ENCODE peak calls at places on chromosomes 11 and 22, in seven cellular contexts. C is HEK293T, O is AG20443, H is B cell, L is GM19239, G is cardiac muscle cell, M is kidney. X is an unnamed sample.

GRCh38 chr11:64802370-64803162 is 448 bp downstream of the MAP4K2 start:
- DNase-seq in C (peak; percentile 37), O (no peak), H (no peak), L (peak; percentile 65), G (no peak), M (peak; percentile 89), X (peak; percentile 87)

GRCh38 chr11:7571640-7572000 is 57.8 kb downstream of the PPFIBP2 start:
- DNase-seq in C (peak; percentile 74), O (peak; percentile 83), H (no peak), L (no peak), G (peak; percentile 78), M (peak; percentile 78), X (no peak)

GRCh38 chr22:30863161-30863833 is 105.3 kb downstream of the MORC2 start:
- DNase-seq in C (peak; percentile 5), O (peak; percentile 14), H (peak; percentile 10), L (no peak), G (peak; percentile 7), M (no peak), X (peak; percentile 66)

GRCh38 chr11:104973616-104974015 is 5.2 kb upstream of the CASP4 start:
- DNase-seq in C (no peak), O (no peak), H (no peak), L (no peak), G (no peak), M (no peak), X (no peak)

GRCh38 chr11:62953811-62954210 is 31.0 kb downstream of the SLC22A6 start:
- DNase-seq in C (no peak), O (no peak), H (no peak), L (no peak), G (peak; percentile 60), M (no peak), X (no peak)

GRCh38 chr11:44883277-44883676 is 67.4 kb downstream of the TP53I11 start:
- DNase-seq in C (no peak), O (no peak), H (no peak), L (no peak), G (no peak), M (no peak), X (no peak)

GRCh38 chr22:23156286-23156685 is 11.0 kb downstream of the RAB36 start:
- DNase-seq in C (no peak), O (no peak), H (no peak), L (no peak), G (no peak), M (no peak), X (peak; percentile 67)

GRCh38 chr11:11265994-11266606 is 87.0 kb downstream of the CSNK2A3 start:
- DNase-seq in C (peak; percentile 78), O (peak; percentile 79), H (peak; percentile 58), L (peak; percentile 61), G (peak; percentile 26), M (no peak), X (peak; percentile 88)

GRCh38 chr11:127733552-127733951 is 733.0 kb upstream of the KIRREL3 start:
- DNase-seq in C (no peak), O (no peak), H (no peak), L (no peak), G (no peak), M (no peak), X (no peak)

GRCh38 chr11:134759314-134759713 is 347.3 kb upstream of the B3GAT1 start:
- DNase-seq in C (no peak), O (no peak), H (no peak), L (no peak), G (no peak), M (no peak), X (peak; percentile 66)

GRCh38 chr22:50587407-50587806 is 4.8 kb upstream of the CHKB start:
- DNase-seq in C (no peak), O (no peak), H (no peak), L (no peak), G (no peak), M (no peak), X (peak; percentile 1)

GRCh38 chr11:36377759-36378553 is 81.9 kb downstream of the PRR5L start:
- DNase-seq in C (no peak), O (no peak), H (no peak), L (no peak), G (no peak), M (no peak), X (peak; percentile 75)

GRCh38 chr11:108148549-108148948 is 27.2 kb downstream of the ACAT1 start:
- DNase-seq in C (no peak), O (no peak), H (no peak), L (no peak), G (peak; percentile 13), M (no peak), X (no peak)

GRCh38 chr11:43898574-43898973 is 17.9 kb downstream of the ALKBH3 start:
- DNase-seq in C (no peak), O (no peak), H (no peak), L (no peak), G (no peak), M (no peak), X (no peak)

GRCh38 chr11:88455974-88456373 is 118.4 kb upstream of the CTSC start:
- DNase-seq in C (no peak), O (no peak), H (no peak), L (no peak), G (no peak), M (no peak), X (no peak)

GRCh38 chr11:61126266-61126665 is 24.0 kb downstream of the CD5 start:
- DNase-seq in C (no peak), O (peak; percentile 37), H (no peak), L (no peak), G (peak; percentile 42), M (no peak), X (peak; percentile 87)

GRCh38 chr11:37973926-37974325 is 1375.9 kb upstream of the RAG2 start:
- DNase-seq in C (no peak), O (no peak), H (no peak), L (no peak), G (peak; percentile 17), M (no peak), X (no peak)

GRCh38 chr11:110200836-110201235 is 95.6 kb downstream of the RDX start:
- DNase-seq in C (no peak), O (no peak), H (no peak), L (no peak), G (no peak), M (no peak), X (no peak)

GRCh38 chr11:116232364-116232801 is 540.4 kb downstream of the BUD13 start:
- DNase-seq in C (peak; percentile 17), O (no peak), H (no peak), L (no peak), G (no peak), M (no peak), X (no peak)

GRCh38 chr11:118048472-118049370 is 28.2 kb upstream of the TMPRSS4 start:
- DNase-seq in C (no peak), O (no peak), H (no peak), L (no peak), G (no peak), M (no peak), X (no peak)

GRCh38 chr11:2303627-2304155 is 1.9 kb downstream of the TSPAN32 start:
- DNase-seq in C (no peak), O (no peak), H (no peak), L (no peak), G (no peak), M (peak; percentile 63), X (peak; percentile 69)

GRCh38 chr11:92775277-92775676 is 194.2 kb upstream of the MTNR1B start:
- DNase-seq in C (no peak), O (no peak), H (no peak), L (no peak), G (no peak), M (no peak), X (no peak)

GRCh38 chr11:69417211-69418085 is 64.0 kb upstream of the LINC01488 start:
- DNase-seq in C (no peak), O (no peak), H (no peak), L (no peak), G (no peak), M (peak; percentile 58), X (peak; percentile 51)

GRCh38 chr11:15446315-15446714 is 331.6 kb downstream of the INSC start:
- DNase-seq in C (no peak), O (no peak), H (no peak), L (no peak), G (no peak), M (no peak), X (no peak)

GRCh38 chr22:50622723-50623327 is 5.1 kb downstream of the ARSA start:
- DNase-seq in C (no peak), O (peak; percentile 25), H (no peak), L (no peak), G (no peak), M (peak; percentile 87), X (peak; percentile 56)

GRCh38 chr11:7056828-7057513 is 31.8 kb upstream of the RBMXL2 start:
- DNase-seq in C (no peak), O (no peak), H (no peak), L (no peak), G (peak; percentile 37), M (no peak), X (no peak)

GRCh38 chr11:85627332-85627997 is at the start of gene DLG2:
- DNase-seq in C (no peak), O (peak; percentile 46), H (no peak), L (no peak), G (peak; percentile 41), M (no peak), X (no peak)

GRCh38 chr11:45847908-45848316 is 637 bp downstream of the CRY2 start:
- DNase-seq in C (peak; percentile 61), O (peak; percentile 65), H (peak; percentile 59), L (peak; percentile 28), G (peak; percentile 73), M (peak; percentile 78), X (peak; percentile 82)

GRCh38 chr22:49525776-49526535 is 301.7 kb downstream of the BRD1 start:
- DNase-seq in C (no peak), O (no peak), H (no peak), L (no peak), G (no peak), M (no peak), X (peak; percentile 48)

GRCh38 chr11:44729718-44730117 is 3.0 kb downstream of the TSPAN18 start:
- DNase-seq in C (no peak), O (no peak), H (no peak), L (no peak), G (no peak), M (no peak), X (no peak)

GRCh38 chr11:68432874-68433273 is 27.7 kb upstream of the PPP6R3 start:
- DNase-seq in C (no peak), O (no peak), H (no peak), L (no peak), G (no peak), M (no peak), X (no peak)

GRCh38 chr11:21927628-21928027 is 265.3 kb upstream of the ANO5 start:
- DNase-seq in C (no peak), O (no peak), H (no peak), L (no peak), G (no peak), M (no peak), X (no peak)

GRCh38 chr11:116217006-116217405 is 555.8 kb downstream of the BUD13 start:
- DNase-seq in C (peak; percentile 63), O (peak; percentile 55), H (no peak), L (no peak), G (peak; percentile 58), M (no peak), X (no peak)

GRCh38 chr11:61727401-61727811 is 25.0 kb upstream of the MYRF start:
- DNase-seq in C (no peak), O (no peak), H (no peak), L (no peak), G (no peak), M (no peak), X (no peak)

GRCh38 chr11:121347805-121348204 is 55.2 kb downstream of the SC5D start:
- DNase-seq in C (no peak), O (no peak), H (no peak), L (no peak), G (no peak), M (no peak), X (no peak)

GRCh38 chr11:45287316-45287903 is 1.3 kb upstream of the SYT13 start:
- DNase-seq in C (no peak), O (no peak), H (no peak), L (no peak), G (no peak), M (no peak), X (no peak)

GRCh38 chr11:114366331-114367243 is 33.7 kb downstream of the C11orf71 start:
- DNase-seq in C (no peak), O (peak; percentile 75), H (no peak), L (no peak), G (peak; percentile 78), M (no peak), X (peak; percentile 66)

X was measured in osteoblast.